ENCODE peak calls at places on chromosomes 11 and 22, in four cellular contexts. One of them, this sample, is unnamed.

GRCh38 chr22:29116397-29117123 is 43.7 kb downstream of the KREMEN1 start:
- DNase-seq in lung: no peak
- DNase-seq in nephron progenitor cell: no peak
- DNase-seq in neural crest cell: no peak
- DNase-seq in this sample: no peak

GRCh38 chr11:106061249-106061794 is 15.8 kb downstream of the KBTBD3 start:
- DNase-seq in lung: no peak
- DNase-seq in nephron progenitor cell: no peak
- DNase-seq in neural crest cell: no peak
- DNase-seq in this sample: no peak

GRCh38 chr22:45534339-45535192 is 31.9 kb downstream of the FBLN1 start:
- DNase-seq in lung: no peak
- DNase-seq in nephron progenitor cell: no peak
- DNase-seq in neural crest cell: no peak
- DNase-seq in this sample: no peak

GRCh38 chr11:19418221-19418620 is 177.5 kb upstream of the E2F8 start:
- DNase-seq in lung: no peak
- DNase-seq in nephron progenitor cell: no peak
- DNase-seq in neural crest cell: no peak
- DNase-seq in this sample: no peak

GRCh38 chr11:59197990-59198389 is 14.7 kb downstream of the MPEG1 start:
- DNase-seq in lung: peak
- DNase-seq in nephron progenitor cell: no peak
- DNase-seq in neural crest cell: no peak
- DNase-seq in this sample: no peak

GRCh38 chr11:128827494-128827893 is 39.6 kb downstream of the KCNJ1 start:
- DNase-seq in lung: no peak
- DNase-seq in nephron progenitor cell: no peak
- DNase-seq in neural crest cell: no peak
- DNase-seq in this sample: no peak

GRCh38 chr11:108324587-108324986 is 101.7 kb downstream of the ATM start:
- DNase-seq in lung: no peak
- DNase-seq in nephron progenitor cell: no peak
- DNase-seq in neural crest cell: no peak
- DNase-seq in this sample: no peak

GRCh38 chr11:110373061-110373702 is 56.6 kb upstream of the FDX1 start:
- DNase-seq in lung: no peak
- DNase-seq in nephron progenitor cell: no peak
- DNase-seq in neural crest cell: no peak
- DNase-seq in this sample: no peak

GRCh38 chr11:119493712-119494111 is 70.7 kb upstream of the THY1 start:
- DNase-seq in lung: no peak
- DNase-seq in nephron progenitor cell: peak
- DNase-seq in neural crest cell: no peak
- DNase-seq in this sample: no peak

GRCh38 chr11:34149786-34150185 is 44.4 kb downstream of the NAT10 start:
- DNase-seq in lung: no peak
- DNase-seq in nephron progenitor cell: peak
- DNase-seq in neural crest cell: peak
- DNase-seq in this sample: no peak
- TF ChIP-seq CTCF in lung: no peak
- TF ChIP-seq CTCF in nephron progenitor cell: peak
- TF ChIP-seq CTCF in neural crest cell: peak
- TF ChIP-seq CTCF in this sample: no peak

GRCh38 chr11:298406-299065 is 790 bp downstream of the IFITM5 start:
- DNase-seq in lung: no peak
- DNase-seq in nephron progenitor cell: no peak
- DNase-seq in neural crest cell: no peak
- DNase-seq in this sample: no peak

GRCh38 chr11:299081-299891 is at the start of gene IFITM5:
- DNase-seq in lung: no peak
- DNase-seq in nephron progenitor cell: no peak
- DNase-seq in neural crest cell: no peak
- DNase-seq in this sample: no peak

GRCh38 chr11:297666-298405 is 1.5 kb downstream of the IFITM5 start:
- DNase-seq in lung: no peak
- DNase-seq in nephron progenitor cell: peak
- DNase-seq in neural crest cell: no peak
- DNase-seq in this sample: no peak

GRCh38 chr11:296976-297665 is 2.2 kb downstream of the IFITM5 start:
- DNase-seq in lung: no peak
- DNase-seq in nephron progenitor cell: no peak
- DNase-seq in neural crest cell: no peak
- DNase-seq in this sample: no peak

GRCh38 chr11:299951-300735 is 817 bp upstream of the IFITM5 start:
- DNase-seq in lung: no peak
- DNase-seq in nephron progenitor cell: peak
- DNase-seq in neural crest cell: no peak
- DNase-seq in this sample: no peak
- TF ChIP-seq CTCF in lung: no peak
- TF ChIP-seq CTCF in nephron progenitor cell: no peak
- TF ChIP-seq CTCF in neural crest cell: no peak
- TF ChIP-seq CTCF in this sample: no peak

GRCh38 chr11:9972917-9973504 is 309.1 kb downstream of the SWAP70 start:
- DNase-seq in lung: no peak
- DNase-seq in nephron progenitor cell: no peak
- DNase-seq in neural crest cell: no peak
- DNase-seq in this sample: no peak
- TF ChIP-seq CTCF in lung: peak
- TF ChIP-seq CTCF in nephron progenitor cell: peak
- TF ChIP-seq CTCF in neural crest cell: peak
- TF ChIP-seq CTCF in this sample: peak

GRCh38 chr11:66327171-66328035 is 8.8 kb downstream of the RIN1 start:
- DNase-seq in lung: no peak
- DNase-seq in nephron progenitor cell: no peak
- DNase-seq in neural crest cell: no peak
- DNase-seq in this sample: no peak
- TF ChIP-seq CTCF in lung: no peak
- TF ChIP-seq CTCF in nephron progenitor cell: no peak
- TF ChIP-seq CTCF in neural crest cell: no peak
- TF ChIP-seq CTCF in this sample: no peak

GRCh38 chr22:20748082-20748481 is 25.8 kb upstream of the SERPIND1 start:
- DNase-seq in lung: no peak
- DNase-seq in nephron progenitor cell: no peak
- DNase-seq in neural crest cell: no peak
- DNase-seq in this sample: no peak

GRCh38 chr22:20744456-20744855 is 29.5 kb upstream of the SERPIND1 start:
- DNase-seq in lung: no peak
- DNase-seq in nephron progenitor cell: no peak
- DNase-seq in neural crest cell: no peak
- DNase-seq in this sample: no peak

GRCh38 chr22:20747223-20747622 is 26.7 kb upstream of the SERPIND1 start:
- DNase-seq in lung: no peak
- DNase-seq in nephron progenitor cell: no peak
- DNase-seq in neural crest cell: no peak
- DNase-seq in this sample: no peak

GRCh38 chr22:20745177-20745576 is 28.7 kb upstream of the SERPIND1 start:
- DNase-seq in lung: no peak
- DNase-seq in nephron progenitor cell: no peak
- DNase-seq in neural crest cell: no peak
- DNase-seq in this sample: no peak

GRCh38 chr22:20746466-20747189 is 27.3 kb upstream of the SERPIND1 start:
- DNase-seq in lung: no peak
- DNase-seq in nephron progenitor cell: no peak
- DNase-seq in neural crest cell: no peak
- DNase-seq in this sample: no peak
- TF ChIP-seq CTCF in lung: no peak
- TF ChIP-seq CTCF in nephron progenitor cell: no peak
- TF ChIP-seq CTCF in neural crest cell: no peak
- TF ChIP-seq CTCF in this sample: no peak

GRCh38 chr22:32375678-32376450 is 18.2 kb downstream of the RFPL3 start:
- DNase-seq in lung: no peak
- DNase-seq in nephron progenitor cell: no peak
- DNase-seq in neural crest cell: no peak
- DNase-seq in this sample: no peak

GRCh38 chr22:32380991-32381390 is 23.3 kb downstream of the RFPL3 start:
- DNase-seq in lung: no peak
- DNase-seq in nephron progenitor cell: no peak
- DNase-seq in neural crest cell: no peak
- DNase-seq in this sample: no peak

GRCh38 chr22:32376681-32377080 is 19.0 kb downstream of the RFPL3 start:
- DNase-seq in lung: no peak
- DNase-seq in nephron progenitor cell: no peak
- DNase-seq in neural crest cell: no peak
- DNase-seq in this sample: no peak

DNA sequence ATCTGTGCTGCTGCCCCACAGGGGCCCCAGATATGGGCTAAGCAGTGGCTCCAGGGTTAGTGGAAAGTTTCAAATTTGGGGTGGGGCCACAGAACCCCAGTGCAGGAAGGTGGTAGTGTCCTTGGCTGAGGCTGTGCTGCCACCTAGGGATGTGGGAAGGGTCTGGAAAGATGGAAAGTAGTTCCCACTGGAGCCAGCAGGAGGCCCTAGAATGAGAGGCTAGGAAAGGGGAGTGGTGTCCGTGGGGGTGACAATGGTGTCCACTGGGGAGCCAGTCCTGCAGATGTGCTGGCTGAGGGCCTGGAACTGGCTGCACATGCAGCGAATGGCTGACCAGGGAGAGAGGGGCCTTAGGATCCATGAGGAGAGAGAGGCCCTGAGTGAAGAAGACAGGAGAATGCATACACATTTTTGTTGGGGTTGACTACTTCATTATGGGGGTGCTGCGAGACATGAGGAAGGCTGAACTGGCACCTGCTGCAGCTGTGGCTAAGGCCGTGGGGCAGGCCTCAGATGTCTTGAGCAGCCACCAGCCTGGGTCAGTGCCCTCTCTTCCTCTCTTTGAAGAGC is 21.1 kb downstream of the RFPL3 start:
- DNase-seq in lung: no peak
- DNase-seq in nephron progenitor cell: peak
- DNase-seq in neural crest cell: peak
- DNase-seq in this sample: no peak
- TF ChIP-seq CTCF in lung: peak
- TF ChIP-seq CTCF in nephron progenitor cell: peak
- TF ChIP-seq CTCF in neural crest cell: peak
- TF ChIP-seq CTCF in this sample: no peak

GRCh38 chr11:69661413-69661715 is 13.8 kb downstream of the LTO1 start:
- DNase-seq in lung: no peak
- DNase-seq in nephron progenitor cell: no peak
- DNase-seq in neural crest cell: no peak
- DNase-seq in this sample: no peak

GRCh38 chr11:69662806-69663205 is 12.3 kb downstream of the LTO1 start:
- DNase-seq in lung: no peak
- DNase-seq in nephron progenitor cell: no peak
- DNase-seq in neural crest cell: no peak
- DNase-seq in this sample: no peak

GRCh38 chr11:69663326-69663725 is 11.8 kb downstream of the LTO1 start:
- DNase-seq in lung: no peak
- DNase-seq in nephron progenitor cell: no peak
- DNase-seq in neural crest cell: no peak
- DNase-seq in this sample: no peak

GRCh38 chr11:69664103-69664775 is 10.9 kb downstream of the LTO1 start:
- DNase-seq in lung: no peak
- DNase-seq in nephron progenitor cell: no peak
- DNase-seq in neural crest cell: no peak
- DNase-seq in this sample: no peak

GRCh38 chr11:69662021-69662698 is 13.0 kb downstream of the LTO1 start:
- DNase-seq in lung: no peak
- DNase-seq in nephron progenitor cell: no peak
- DNase-seq in neural crest cell: no peak
- DNase-seq in this sample: no peak
- TF ChIP-seq CTCF in lung: no peak
- TF ChIP-seq CTCF in nephron progenitor cell: peak
- TF ChIP-seq CTCF in neural crest cell: peak
- TF ChIP-seq CTCF in this sample: no peak

GRCh38 chr11:123202723-123203122 is 7.7 kb upstream of the CLMP start:
- DNase-seq in lung: no peak
- DNase-seq in nephron progenitor cell: no peak
- DNase-seq in neural crest cell: no peak
- DNase-seq in this sample: no peak
- TF ChIP-seq CTCF in lung: no peak
- TF ChIP-seq CTCF in nephron progenitor cell: no peak
- TF ChIP-seq CTCF in neural crest cell: no peak
- TF ChIP-seq CTCF in this sample: no peak

DNA sequence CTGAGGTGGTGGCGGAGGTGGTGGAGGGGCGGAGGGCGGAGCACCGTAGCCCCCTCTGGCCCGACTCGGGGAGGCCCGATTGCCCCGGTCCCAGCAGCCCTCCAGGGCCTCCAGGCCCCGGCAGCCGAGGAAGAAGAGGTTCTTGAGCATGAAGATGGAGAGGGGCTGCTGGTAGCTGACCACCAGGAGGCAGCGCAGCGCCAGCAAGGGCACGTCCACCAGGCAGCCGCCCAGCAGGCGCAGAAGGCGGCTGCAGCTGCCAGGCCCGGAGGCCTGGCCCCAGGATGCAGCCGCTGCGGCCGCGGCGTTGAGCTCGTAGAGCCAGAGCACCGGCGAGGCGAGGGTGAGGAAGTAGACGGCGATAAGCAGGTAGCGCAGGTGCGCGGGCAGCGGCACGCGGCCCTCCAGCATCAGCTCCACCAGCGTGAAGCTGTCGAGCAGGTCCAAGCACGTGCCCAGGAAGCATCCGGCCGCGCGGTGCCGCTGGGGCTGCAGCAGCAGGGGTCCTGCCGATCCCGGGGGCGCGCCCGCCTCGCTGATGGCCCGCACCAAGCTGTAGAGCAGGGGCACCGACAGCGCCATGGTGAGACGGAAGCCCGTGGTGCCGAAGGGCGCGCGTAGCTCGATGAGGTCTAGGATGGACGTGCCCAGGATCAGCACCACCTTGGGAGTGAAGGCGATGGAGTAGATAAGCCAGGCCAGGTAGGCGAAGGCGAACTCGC is 1.5 kb downstream of the TMEM121B start:
- DNase-seq in lung: no peak
- DNase-seq in nephron progenitor cell: peak
- DNase-seq in neural crest cell: peak
- DNase-seq in this sample: no peak
- TF ChIP-seq CTCF in lung: no peak
- TF ChIP-seq CTCF in nephron progenitor cell: no peak
- TF ChIP-seq CTCF in neural crest cell: peak
- TF ChIP-seq CTCF in this sample: no peak

This sample was measured in natural killer cell.